ENCODE peak calls at places on chromosomes 5 and 9, in seven cellular contexts. J is mammary epithelial cell; E is GM13976; U is sigmoid colon; P is stimulated activated CD8-positive, alpha-beta memory T cell treated with anti-CD3 and anti-CD28 coated beads, Interleukin-12 subunit alpha, Interleukin-12 subunit beta, amount 100 ng/mL, for 1 hour; L is CD4-positive, alpha-beta T cell; F is nephron progenitor cell. C is an unnamed sample.

GRCh38 chr9:133273819-133274218 is 1.2 kb downstream of the ABO start:
- DNase-seq in U (no peak), L (no peak), E (no peak), P (no peak), F (no peak), J (no peak), C (peak)

GRCh38 chr9:75185585-75186170 is 97.4 kb downstream of the OSTF1 start:
- DNase-seq in L (peak), J (no peak), F (peak), E (no peak), P (peak), U (no peak), C (peak)

GRCh38 chr5:24642022-24642421 is 2.8 kb downstream of the CDH10 start:
- DNase-seq in P (no peak), U (no peak), E (no peak), L (no peak), J (peak), F (no peak), C (peak)

GRCh38 chr5:34622046-34622435 is 34.1 kb upstream of the RAI14 start:
- DNase-seq in J (no peak), P (no peak), L (no peak), U (no peak), F (no peak), E (no peak), C (no peak)

GRCh38 chr5:1748271-1748670 is 51.4 kb downstream of the MRPL36 start:
- DNase-seq in U (peak), P (no peak), F (no peak), E (no peak), L (no peak), J (no peak), C (no peak)

GRCh38 chr9:108800632-108801099 is 55.1 kb downstream of the ACTL7B start:
- DNase-seq in J (no peak), L (no peak), U (no peak), P (no peak), E (no peak), F (no peak), C (no peak)

GRCh38 chr5:14397717-14398116 is 183.9 kb upstream of the OTULINL start:
- DNase-seq in F (no peak), L (no peak), U (no peak), E (no peak), P (no peak), J (peak), C (no peak)

GRCh38 chr5:68000805-68001204 is 214.8 kb upstream of the PIK3R1 start:
- DNase-seq in J (no peak), F (no peak), P (no peak), E (no peak), L (no peak), U (no peak), C (no peak)

GRCh38 chr5:157252741-157253465 is 13.0 kb upstream of the CYFIP2 start:
- DNase-seq in U (no peak), P (peak), F (no peak), L (peak), E (peak), J (no peak), C (peak)

GRCh38 chr5:93302711-93303110 is 278.3 kb downstream of the NR2F1-AS1 start:
- DNase-seq in J (no peak), F (no peak), E (no peak), L (no peak), P (no peak), U (no peak), C (no peak)

GRCh38 chr5:131550606-131551005 is 84.4 kb downstream of the RAPGEF6 start:
- DNase-seq in E (no peak), L (no peak), U (no peak), P (no peak), F (no peak), J (no peak), C (peak)

GRCh38 chr5:1366514-1366913 is 21.6 kb upstream of the CLPTM1L start:
- DNase-seq in L (no peak), P (no peak), E (peak), F (no peak), J (no peak), U (no peak), C (no peak)

GRCh38 chr9:121860213-121860612 is 208.8 kb downstream of the DAB2IP start:
- DNase-seq in E (no peak), F (no peak), P (no peak), J (no peak), U (no peak), L (no peak), C (no peak)

GRCh38 chr5:399296-400281 is 43.4 kb upstream of the EXOC3 start:
- DNase-seq in E (peak), U (peak), F (peak), J (peak), L (no peak), P (no peak), C (peak)

GRCh38 chr9:16445141-16445920 is 425.1 kb downstream of the BNC2 start:
- DNase-seq in J (peak), L (no peak), P (no peak), F (no peak), E (no peak), U (no peak), C (peak)

GRCh38 chr5:139391570-139392323 is 2.0 kb upstream of the MZB1 start:
- DNase-seq in F (no peak), P (no peak), L (no peak), E (peak), U (no peak), J (peak), C (no peak)

GRCh38 chr9:135029871-135030710 is 57.4 kb upstream of the OLFM1 start:
- DNase-seq in P (no peak), E (no peak), J (no peak), F (no peak), L (no peak), U (no peak), C (no peak)

GRCh38 chr5:171335616-171336015 is 26.6 kb downstream of the TLX3 start:
- DNase-seq in F (no peak), L (no peak), J (no peak), P (no peak), U (no peak), E (no peak), C (no peak)

GRCh38 chr9:1353291-1353690 is 303.1 kb downstream of the DMRT2 start:
- DNase-seq in F (no peak), U (no peak), P (no peak), E (no peak), L (no peak), J (no peak), C (no peak)

GRCh38 chr9:28598396-28598795 is 1025.1 kb upstream of the C9orf72 start:
- DNase-seq in E (no peak), J (no peak), F (no peak), L (no peak), P (no peak), U (no peak), C (no peak)

GRCh38 chr9:23543420-23543819 is 282.6 kb downstream of the ELAVL2 start:
- DNase-seq in L (no peak), U (no peak), P (no peak), F (no peak), J (peak), E (no peak), C (peak)

GRCh38 chr5:32522429-32523143 is 62.8 kb upstream of the SUB1 start:
- DNase-seq in E (no peak), P (no peak), J (no peak), U (no peak), F (no peak), L (no peak), C (no peak)

GRCh38 chr5:90359073-90359804 is 50.3 kb downstream of the CETN3 start:
- DNase-seq in J (no peak), L (no peak), F (no peak), P (no peak), E (no peak), U (no peak), C (no peak)

GRCh38 chr9:129174724-129175514 is 3.1 kb downstream of the IER5L start:
- DNase-seq in U (peak), P (no peak), L (no peak), F (peak), E (peak), J (peak), C (peak)